ENCODE peak calls at places on chromosomes 13 and 19, in five cellular contexts. N is left ventricle myocardium inferior, P is kidney epithelial cell, K is mammary epithelial cell, Q is H9. I is an unnamed sample.

GRCh38 chr13:62327367-62327766 is 911.7 kb upstream of the PCDH20 start:
- DNase-seq in Q (no peak), N (no peak), P (no peak), K (no peak), I (no peak)

GRCh38 chr19:55591555-55591954 is 7.8 kb downstream of the FIZ1 start:
- DNase-seq in K (no peak), N (no peak), P (no peak), Q (peak), I (no peak)

GRCh38 chr13:49926019-49926418 is 10.1 kb downstream of the SPRYD7 start:
- DNase-seq in P (no peak), Q (no peak), K (no peak), N (no peak), I (no peak)

GRCh38 chr13:66305960-66306617 is 924.0 kb downstream of the PCDH9 start:
- DNase-seq in P (no peak), N (no peak), Q (no peak), K (no peak), I (no peak)

GRCh38 chr13:61777281-61777680 is 361.6 kb upstream of the PCDH20 start:
- DNase-seq in P (no peak), N (no peak), Q (no peak), K (no peak), I (no peak)

GRCh38 chr13:51317262-51317661 is 22.2 kb upstream of the SERPINE3 start:
- DNase-seq in K (peak), P (peak), N (no peak), Q (no peak), I (peak)

GRCh38 chr19:16446108-16447014 is 25.4 kb downstream of the EPS15L1 start:
- DNase-seq in Q (no peak), K (no peak), P (no peak), N (no peak), I (no peak)

GRCh38 chr13:78137404-78138142 is 218.9 kb upstream of the EDNRB start:
- DNase-seq in Q (peak), K (peak), P (peak), N (no peak), I (peak)

GRCh38 chr19:7994114-7994513 is 11.3 kb downstream of the ELAVL1 start:
- DNase-seq in N (no peak), Q (peak), K (no peak), P (no peak), I (no peak)

GRCh38 chr13:20359335-20359734 is 127.2 kb upstream of the GJB6 start:
- DNase-seq in Q (no peak), N (no peak), K (peak), P (peak), I (peak)

GRCh38 chr13:104773775-104774174 is 1707.6 kb upstream of the SLC10A2 start:
- DNase-seq in N (no peak), Q (no peak), K (peak), P (no peak), I (no peak)

GRCh38 chr13:97879646-97880297 is 73.7 kb upstream of the IPO5 start:
- DNase-seq in Q (no peak), K (peak), P (peak), N (no peak), I (peak)

GRCh38 chr19:17302391-17303166 is 646 bp downstream of the ABHD8 start:
- DNase-seq in Q (no peak), N (no peak), K (no peak), P (no peak), I (no peak)

GRCh38 chr13:44050450-44051063 is 170.9 kb downstream of the LACC1 start:
- DNase-seq in Q (no peak), K (peak), N (no peak), P (no peak), I (peak)

GRCh38 chr19:44604241-44604640 is 9.1 kb upstream of the IGSF23 start:
- DNase-seq in Q (no peak), P (no peak), K (no peak), N (no peak), I (no peak)

GRCh38 chr19:4575978-4576933 is 16.8 kb upstream of the SEMA6B start:
- DNase-seq in K (no peak), Q (peak), N (peak), P (no peak), I (no peak)

GRCh38 chr19:3725640-3726310 is 17.6 kb downstream of the TJP3 start:
- DNase-seq in K (no peak), N (no peak), Q (peak), P (no peak), I (no peak)

GRCh38 chr19:16628984-16629691 is 1.1 kb upstream of the MED26 start:
- DNase-seq in K (peak), N (peak), Q (no peak), P (no peak), I (peak)

GRCh38 chr19:1000095-1000494 is at the start of gene GRIN3B:
- DNase-seq in N (no peak), P (no peak), Q (peak), K (peak), I (no peak)
- TF ChIP-seq CTCF in N (peak), P (peak), Q (peak), K (peak), I (peak)

GRCh38 chr19:48954595-48955307 is at the start of gene BAX:
- DNase-seq in K (peak), N (peak), Q (peak), P (peak), I (peak)
- TF ChIP-seq CTCF in K (no peak), N (no peak), Q (peak), P (no peak), I (no peak)

GRCh38 chr13:23899555-23899954 is 2.3 kb upstream of the C1QTNF9B start:
- DNase-seq in Q (no peak), K (peak), N (no peak), P (no peak), I (no peak)
- TF ChIP-seq CTCF in Q (peak), K (peak), N (peak), P (peak), I (peak)

GRCh38 chr19:45764947-45765346 is 4.1 kb downstream of the SIX5 start:
- DNase-seq in N (peak), P (no peak), Q (no peak), K (no peak), I (no peak)

GRCh38 chr19:45763691-45764294 is 5.3 kb downstream of the SIX5 start:
- DNase-seq in Q (no peak), P (no peak), N (no peak), K (no peak), I (no peak)

GRCh38 chr19:45765365-45766292 is 3.4 kb downstream of the SIX5 start:
- DNase-seq in N (no peak), Q (no peak), P (no peak), K (no peak), I (no peak)

GRCh38 chr19:45762870-45763631 is 6.0 kb downstream of the SIX5 start:
- DNase-seq in P (no peak), Q (no peak), K (no peak), N (no peak), I (no peak)

DNA sequence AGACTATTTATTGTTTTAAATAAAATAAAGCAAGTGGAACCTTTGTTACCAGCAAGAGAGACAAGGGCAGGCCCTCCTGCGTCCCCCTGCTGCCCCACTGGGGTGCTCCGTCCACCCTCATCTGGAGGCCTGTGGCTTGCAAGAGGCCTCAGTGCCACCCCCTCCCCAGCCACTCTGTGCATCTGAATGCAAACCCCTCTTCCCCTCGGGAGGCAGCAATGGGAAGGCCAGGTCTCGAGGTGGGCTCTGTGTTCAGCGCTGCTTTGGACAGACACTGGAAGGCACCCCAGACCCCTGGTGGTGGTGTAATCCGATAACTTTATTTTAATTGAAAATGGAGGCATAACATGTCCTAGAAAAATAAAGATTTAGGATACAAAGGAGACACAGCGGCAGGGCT is 4.6 kb downstream of the SIX5 start:
- DNase-seq in N (no peak), P (no peak), Q (no peak), K (no peak), I (no peak)
- TF ChIP-seq CTCF in N (no peak), P (no peak), Q (peak), K (no peak), I (no peak)

GRCh38 chr13:74193391-74193790 is 59.2 kb upstream of the KLF12 start:
- DNase-seq in N (no peak), Q (no peak), P (no peak), K (no peak), I (no peak)

GRCh38 chr13:74194856-74195255 is 60.7 kb upstream of the KLF12 start:
- DNase-seq in P (no peak), Q (no peak), K (no peak), N (no peak), I (no peak)

GRCh38 chr13:74201530-74201929 is 67.3 kb upstream of the KLF12 start:
- DNase-seq in K (no peak), N (no peak), Q (no peak), P (no peak), I (no peak)

GRCh38 chr13:74200081-74200480 is 65.9 kb upstream of the KLF12 start:
- DNase-seq in N (no peak), P (peak), Q (no peak), K (no peak), I (no peak)

GRCh38 chr13:74197686-74198085 is 63.5 kb upstream of the KLF12 start:
- DNase-seq in N (no peak), K (peak), P (no peak), Q (no peak), I (no peak)
- TF ChIP-seq CTCF in N (no peak), K (no peak), P (no peak), Q (no peak), I (no peak)

GRCh38 chr19:10517361-10517759 is at the start of gene S1PR5:
- DNase-seq in K (no peak), P (no peak), N (no peak), Q (peak), I (no peak)
- TF ChIP-seq CTCF in K (no peak), P (no peak), N (no peak), Q (no peak), I (no peak)

GRCh38 chr13:42660367-42660965 is 86.5 kb downstream of the TNFSF11 start:
- DNase-seq in Q (no peak), P (no peak), K (peak), N (no peak), I (no peak)
- TF ChIP-seq CTCF in Q (no peak), P (no peak), K (peak), N (peak), I (peak)

DNA sequence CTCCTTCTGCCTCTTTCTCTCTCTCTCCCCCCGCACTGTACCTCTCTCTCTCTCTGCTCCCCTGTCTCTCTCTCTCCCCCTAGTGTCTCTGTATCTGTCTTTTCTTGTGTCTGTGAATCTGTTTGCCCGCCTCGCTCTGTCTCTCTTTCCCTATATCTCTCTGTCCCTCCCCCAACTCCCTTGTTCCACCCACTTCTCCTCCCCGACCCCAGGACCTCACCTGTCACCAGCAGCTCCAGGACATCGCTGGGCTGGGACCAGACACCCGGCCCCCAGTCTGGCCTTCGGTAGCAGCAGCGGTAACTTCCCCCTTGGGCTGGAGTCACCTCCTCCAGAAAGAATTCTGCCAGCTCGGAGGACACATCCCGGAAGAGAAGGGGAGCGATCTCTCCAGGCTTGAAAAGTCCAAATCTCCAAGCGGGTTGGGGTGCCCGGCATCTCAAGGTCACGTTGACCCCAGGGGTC is 3.9 kb downstream of the OSCAR start:
- DNase-seq in Q (peak), K (peak), P (no peak), N (no peak), I (peak)
- TF ChIP-seq CTCF in Q (peak), K (no peak), P (peak), N (no peak), I (peak)

GRCh38 chr13:60074397-60074796 is 89.3 kb downstream of the DIAPH3 start:
- DNase-seq in N (no peak), P (no peak), K (no peak), Q (no peak), I (no peak)

GRCh38 chr13:60080871-60081270 is 82.9 kb downstream of the DIAPH3 start:
- DNase-seq in P (no peak), Q (no peak), K (no peak), N (no peak), I (no peak)

GRCh38 chr13:60078226-60078625 is 85.5 kb downstream of the DIAPH3 start:
- DNase-seq in N (no peak), P (no peak), K (peak), Q (no peak), I (no peak)
- TF ChIP-seq CTCF in N (no peak), P (no peak), K (no peak), Q (no peak), I (no peak)

GRCh38 chr13:31050486-31051400 is 111.0 kb downstream of the HSPH1 start:
- DNase-seq in K (no peak), N (no peak), Q (no peak), P (no peak), I (no peak)

GRCh38 chr13:31052478-31052877 is 109.2 kb downstream of the HSPH1 start:
- DNase-seq in Q (no peak), K (no peak), P (no peak), N (no peak), I (no peak)

GRCh38 chr13:31053098-31053497 is 108.6 kb downstream of the HSPH1 start:
- DNase-seq in Q (no peak), N (peak), K (peak), P (no peak), I (no peak)

GRCh38 chr13:31053896-31054295 is 107.8 kb downstream of the HSPH1 start:
- DNase-seq in N (no peak), P (no peak), Q (no peak), K (no peak), I (no peak)

DNA sequence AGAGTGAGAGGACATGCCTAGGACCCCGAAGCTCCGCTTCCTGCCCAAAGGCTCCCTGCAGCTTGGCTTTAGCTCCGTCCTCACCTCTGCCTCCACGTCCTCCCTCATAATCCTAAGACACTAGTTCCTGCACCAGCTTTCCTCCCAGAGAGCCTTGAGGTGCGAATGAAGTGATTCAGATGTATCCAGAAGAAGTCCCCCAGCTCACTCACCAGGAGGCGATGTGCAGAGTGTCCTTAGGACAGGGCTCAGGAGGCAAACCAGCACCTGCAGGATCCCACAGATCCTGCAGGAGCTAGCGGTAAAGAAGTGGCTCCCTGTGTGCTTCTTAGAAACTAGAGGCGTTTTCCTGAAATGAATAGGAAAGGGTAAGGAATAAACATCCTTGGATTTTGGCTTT is 109.7 kb downstream of the HSPH1 start:
- DNase-seq in K (no peak), N (no peak), P (no peak), Q (peak), I (no peak)
- TF ChIP-seq CTCF in K (no peak), N (no peak), P (no peak), Q (peak), I (no peak)